ENCODE peak calls at places on chromosomes 3 and 15, in four cellular contexts. V is H9, P is heart right ventricle, O is brain microvascular endothelial cell. M is an unnamed sample.
A peak's percentile ranks its signal among the peaks of the same experiment; 100 is the strongest.

GRCh38 chr3:177470200-177470941 is 273.1 kb upstream of the TBL1XR1 start:
- DNase-seq in V (no peak), P (no peak), O (no peak), M (no peak)

GRCh38 chr15:47746516-47746915 is 29.2 kb downstream of the SEMA6D start:
- DNase-seq in V (no peak), P (no peak), O (no peak), M (no peak)

GRCh38 chr3:39189648-39190269 is 2.6 kb downstream of the XIRP1 start:
- DNase-seq in V (peak; percentile 84), P (peak; percentile 78), O (peak; percentile 54), M (peak; percentile 30)

GRCh38 chr3:174858353-174858752 is 781 bp upstream of the NAALADL2 start:
- DNase-seq in V (no peak), P (no peak), O (no peak), M (no peak)

GRCh38 chr3:59654120-59654952 is 604.5 kb upstream of the CFAP20DC start:
- DNase-seq in V (no peak), P (no peak), O (no peak), M (no peak)

GRCh38 chr3:11185564-11186317 is 31.4 kb downstream of the HRH1 start:
- DNase-seq in V (no peak), P (peak; percentile 84), O (peak; percentile 66), M (no peak)

GRCh38 chr3:15757824-15758223 is 40.0 kb downstream of the ANKRD28 start:
- DNase-seq in V (no peak), P (no peak), O (no peak), M (no peak)

GRCh38 chr15:55802600-55803376 is 59.8 kb upstream of the PRTG start:
- DNase-seq in V (no peak), P (no peak), O (no peak), M (no peak)

GRCh38 chr15:83893308-83893707 is 239.4 kb downstream of the ADAMTSL3 start:
- DNase-seq in V (no peak), P (no peak), O (no peak), M (no peak)

GRCh38 chr3:182979719-182980191 is 583 bp downstream of the DCUN1D1 start:
- DNase-seq in V (no peak), P (peak; percentile 21), O (no peak), M (no peak)

GRCh38 chr3:157493627-157494550 is 9.3 kb downstream of the VEPH1 start:
- DNase-seq in V (no peak), P (no peak), O (peak; percentile 24), M (no peak)

GRCh38 chr3:57145852-57146251 is 19.3 kb downstream of the IL17RD start:
- DNase-seq in V (no peak), P (no peak), O (no peak), M (no peak)

GRCh38 chr15:68234060-68234459 is 4.5 kb upstream of the CLN6 start:
- DNase-seq in V (no peak), P (no peak), O (no peak), M (no peak)

GRCh38 chr3:12194209-12194608 is 35.5 kb upstream of the TIMP4 start:
- DNase-seq in V (no peak), P (no peak), O (peak; percentile 48), M (no peak)

GRCh38 chr3:101827211-101828174 is 21.8 kb upstream of the NFKBIZ start:
- DNase-seq in V (peak; percentile 72), P (peak; percentile 83), O (peak; percentile 88), M (peak; percentile 24)

GRCh38 chr3:4334548-4334947 is 31.4 kb downstream of the SETMAR start:
- DNase-seq in V (no peak), P (no peak), O (no peak), M (no peak)

GRCh38 chr15:23565395-23566069 is at the start of gene MKRN3:
- DNase-seq in V (no peak), P (no peak), O (no peak), M (no peak)

GRCh38 chr3:14479591-14479990 is 60.6 kb downstream of the GRIP2 start:
- DNase-seq in V (no peak), P (no peak), O (no peak), M (no peak)

GRCh38 chr3:134810052-134810435 is 15.0 kb downstream of the EPHB1 start:
- DNase-seq in V (peak; percentile 43), P (no peak), O (no peak), M (no peak)

GRCh38 chr3:122298239-122298638 is 26.8 kb upstream of the CSTA start:
- DNase-seq in V (no peak), P (no peak), O (no peak), M (no peak)

GRCh38 chr15:57035664-57036063 is 117.2 kb downstream of the TCF12 start:
- DNase-seq in V (no peak), P (no peak), O (no peak), M (no peak)

GRCh38 chr3:55524565-55525244 is 37.6 kb upstream of the WNT5A start:
- DNase-seq in V (no peak), P (no peak), O (no peak), M (no peak)

GRCh38 chr15:48581221-48581620 is 64.3 kb downstream of the FBN1 start:
- DNase-seq in V (no peak), P (no peak), O (no peak), M (no peak)

GRCh38 chr3:99686955-99687612 is 48.7 kb downstream of the COL8A1 start:
- DNase-seq in V (peak; percentile 61), P (peak; percentile 55), O (peak; percentile 60), M (no peak)

GRCh38 chr15:71469393-71469792 is 341.0 kb upstream of the NR2E3 start:
- DNase-seq in V (peak; percentile 36), P (no peak), O (no peak), M (no peak)

GRCh38 chr3:132318451-132318850 is 1.2 kb downstream of the ACP3 start:
- DNase-seq in V (no peak), P (no peak), O (no peak), M (no peak)

GRCh38 chr3:157436583-157437300 is at the start of gene PTX3:
- DNase-seq in V (peak; percentile 30), P (peak; percentile 13), O (peak; percentile 84), M (no peak)

GRCh38 chr3:31479431-31479830 is 53.3 kb upstream of the STT3B start:
- DNase-seq in V (no peak), P (no peak), O (no peak), M (no peak)

GRCh38 chr3:157594413-157594812 is 91.2 kb upstream of the VEPH1 start:
- DNase-seq in V (peak; percentile 39), P (no peak), O (no peak), M (no peak)

GRCh38 chr3:127690106-127690505 is 17.4 kb downstream of the ABTB1 start:
- DNase-seq in V (no peak), P (no peak), O (peak; percentile 69), M (no peak)

GRCh38 chr15:62482715-62483429 is 317.8 kb upstream of the C2CD4B start:
- DNase-seq in V (peak; percentile 85), P (no peak), O (peak; percentile 32), M (no peak)

GRCh38 chr3:25460751-25461150 is 32.7 kb downstream of the RARB start:
- DNase-seq in V (no peak), P (no peak), O (no peak), M (no peak)

GRCh38 chr3:127652246-127652995 is 20.3 kb upstream of the ABTB1 start:
- DNase-seq in V (peak; percentile 83), P (peak; percentile 38), O (peak; percentile 38), M (no peak)

GRCh38 chr3:44568561-44568960 is 13.6 kb downstream of the ZKSCAN7 start:
- DNase-seq in V (no peak), P (no peak), O (peak; percentile 70), M (no peak)

GRCh38 chr3:71127463-71128243 is 455.9 kb downstream of the FOXP1 start:
- DNase-seq in V (no peak), P (no peak), O (peak; percentile 93), M (no peak)

GRCh38 chr3:172919297-172919683 is 168.8 kb downstream of the ECT2 start:
- DNase-seq in V (no peak), P (no peak), O (no peak), M (no peak)

GRCh38 chr15:74386496-74387140 is 19.2 kb upstream of the CYP11A1 start:
- DNase-seq in V (no peak), P (no peak), O (no peak), M (no peak)
- H3K27ac ChIP-seq in V (no peak overlapping the region), P (no peak overlapping the region), O (no peak overlapping the region), M (no peak overlapping the region)

GRCh38 chr3:62950227-62950626 is 75.0 kb upstream of the CADPS start:
- DNase-seq in V (peak; percentile 48), P (no peak), O (no peak), M (no peak)
- H3K27ac ChIP-seq in V (peak overlapping the region; percentile 61), P (no peak overlapping the region), O (no peak overlapping the region), M (no peak overlapping the region)

GRCh38 chr15:63553388-63553791 is 43.8 kb upstream of the FBXL22 start:
- DNase-seq in V (no peak), P (peak; percentile 38), O (peak; percentile 95), M (no peak)
- H3K27ac ChIP-seq in V (no peak overlapping the region), P (no peak overlapping the region), O (peak overlapping the region; percentile 99), M (no peak overlapping the region)

GRCh38 chr3:139222100-139222657 is 121.6 kb upstream of the MRPS22 start:
- DNase-seq in V (no peak), P (no peak), O (no peak), M (no peak)
- H3K27ac ChIP-seq in V (no peak overlapping the region), P (no peak overlapping the region), O (no peak overlapping the region), M (no peak overlapping the region)

GRCh38 chr15:78049691-78050440 is 27.6 kb downstream of the TBC1D2B start:
- DNase-seq in V (no peak), P (no peak), O (no peak), M (peak; percentile 57)
- H3K27ac ChIP-seq in V (no peak overlapping the region), P (no peak overlapping the region), O (peak overlapping the region; percentile 2), M (peak overlapping the region; percentile 27)

GRCh38 chr15:40339621-40339945 is 1.2 kb downstream of the CCDC9B start:
- DNase-seq in V (no peak), P (no peak), O (no peak), M (no peak)

GRCh38 chr15:40338041-40338657 is 2.6 kb downstream of the CCDC9B start:
- DNase-seq in V (peak; percentile 89), P (peak; percentile 78), O (peak; percentile 64), M (peak; percentile 34)

GRCh38 chr15:40336129-40337122 is 4.3 kb downstream of the CCDC9B start:
- DNase-seq in V (peak; percentile 70), P (no peak), O (no peak), M (no peak)

GRCh38 chr15:40338921-40339620 is 1.7 kb downstream of the CCDC9B start:
- DNase-seq in V (no peak), P (peak; percentile 66), O (peak; percentile 85), M (peak; percentile 34)

GRCh38 chr15:40337597-40337996 is 3.1 kb downstream of the CCDC9B start:
- DNase-seq in V (peak; percentile 52), P (no peak), O (no peak), M (no peak)
- H3K27ac ChIP-seq in V (no peak overlapping the region), P (peak overlapping the region; percentile 99), O (peak overlapping the region; percentile 95), M (no peak overlapping the region)

GRCh38 chr3:32894977-32895376 is 56.5 kb upstream of the CCR4 start:
- DNase-seq in V (no peak), P (no peak), O (no peak), M (no peak)
- H3K27ac ChIP-seq in V (no peak overlapping the region), P (no peak overlapping the region), O (no peak overlapping the region), M (no peak overlapping the region)

GRCh38 chr15:89021224-89021623 is 67.0 kb upstream of the ABHD2 start:
- DNase-seq in V (no peak), P (no peak), O (no peak), M (no peak)
- H3K27ac ChIP-seq in V (no peak overlapping the region), P (peak overlapping the region; percentile 53), O (no peak overlapping the region), M (no peak overlapping the region)

M was measured in caudate nucleus.